ENCODE peak calls at places on chromosomes 3 and 15, in six cellular contexts. I is CD8-positive, alpha-beta memory T cell; P is A549; H is lung; R is stomach; U is neuronal stem cell. K is an unnamed sample.

GRCh38 chr15:63735449-63735848 is 98.3 kb downstream of the HERC1 start:
- DNase-seq in I (no peak), P (no peak), H (no peak), R (no peak), U (no peak), K (no peak)

GRCh38 chr3:165903885-165904284 is 66.7 kb upstream of the BCHE start:
- DNase-seq in I (no peak), P (no peak), H (no peak), R (no peak), U (no peak), K (no peak)

GRCh38 chr15:23866832-23867231 is 179.7 kb upstream of the NDN start:
- DNase-seq in I (no peak), P (peak), H (no peak), R (no peak), U (peak), K (peak)

GRCh38 chr15:50750227-50750597 is 15.3 kb downstream of the SPPL2A start:
- DNase-seq in I (no peak), P (no peak), H (no peak), R (no peak), U (no peak), K (no peak)

GRCh38 chr15:80769471-80770355 is 9.5 kb upstream of the CEMIP start:
- DNase-seq in I (no peak), P (no peak), H (no peak), R (no peak), U (no peak), K (no peak)

GRCh38 chr3:45987368-45988099 is 8.1 kb downstream of the FYCO1 start:
- DNase-seq in I (no peak), P (no peak), H (no peak), R (no peak), U (no peak), K (peak)

GRCh38 chr3:83559082-83559481 is 1399.7 kb upstream of the CADM2 start:
- DNase-seq in I (no peak), P (no peak), H (no peak), R (no peak), U (no peak), K (no peak)

GRCh38 chr15:68578960-68579935 is at the start of gene CORO2B:
- DNase-seq in I (no peak), P (peak), H (no peak), R (no peak), U (no peak), K (no peak)

GRCh38 chr15:33699691-33700447 is 268.4 kb upstream of the CHRM5 start:
- DNase-seq in I (no peak), P (no peak), H (no peak), R (no peak), U (no peak), K (no peak)

GRCh38 chr3:189908646-189909045 is 212.1 kb downstream of the P3H2 start:
- DNase-seq in I (no peak), P (no peak), H (no peak), R (no peak), U (no peak), K (no peak)

DNA sequence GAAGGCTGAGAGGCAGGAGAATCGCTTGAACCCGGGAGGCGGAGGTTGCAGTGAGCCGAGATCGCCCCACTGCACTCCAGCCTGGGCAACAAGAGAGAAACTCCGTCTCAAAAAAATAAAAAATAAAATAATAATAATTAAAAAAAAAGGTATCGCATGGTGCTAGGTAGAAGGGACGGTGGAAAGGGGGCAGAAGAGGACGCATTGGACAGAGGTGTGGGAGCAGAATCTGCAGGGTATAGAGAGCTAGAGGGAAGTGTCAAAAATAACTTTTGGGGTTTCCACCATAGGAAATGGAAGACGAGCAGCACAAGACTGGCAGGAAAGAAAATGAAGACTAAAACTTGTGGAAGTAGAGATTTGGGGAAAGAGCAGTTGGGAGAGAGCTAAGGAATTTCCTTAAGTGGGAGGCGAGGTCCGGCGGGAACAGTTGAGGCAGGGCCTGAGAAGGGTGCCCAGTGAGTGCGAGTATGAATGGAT is 604 bp upstream of the MKRN2 start:
- DNase-seq in I (peak), P (no peak), H (no peak), R (no peak), U (no peak), K (no peak)
- H3K4me3 ChIP-seq in I (peak), P (peak), H (peak), R (peak), U (peak), K (peak)

GRCh38 chr3:84904819-84905555 is 53.8 kb upstream of the CADM2 start:
- DNase-seq in I (no peak), P (no peak), H (no peak), R (no peak), U (no peak), K (no peak)
- H3K4me3 ChIP-seq in I (no peak), P (no peak), H (no peak), R (no peak), U (peak), K (no peak)

DNA sequence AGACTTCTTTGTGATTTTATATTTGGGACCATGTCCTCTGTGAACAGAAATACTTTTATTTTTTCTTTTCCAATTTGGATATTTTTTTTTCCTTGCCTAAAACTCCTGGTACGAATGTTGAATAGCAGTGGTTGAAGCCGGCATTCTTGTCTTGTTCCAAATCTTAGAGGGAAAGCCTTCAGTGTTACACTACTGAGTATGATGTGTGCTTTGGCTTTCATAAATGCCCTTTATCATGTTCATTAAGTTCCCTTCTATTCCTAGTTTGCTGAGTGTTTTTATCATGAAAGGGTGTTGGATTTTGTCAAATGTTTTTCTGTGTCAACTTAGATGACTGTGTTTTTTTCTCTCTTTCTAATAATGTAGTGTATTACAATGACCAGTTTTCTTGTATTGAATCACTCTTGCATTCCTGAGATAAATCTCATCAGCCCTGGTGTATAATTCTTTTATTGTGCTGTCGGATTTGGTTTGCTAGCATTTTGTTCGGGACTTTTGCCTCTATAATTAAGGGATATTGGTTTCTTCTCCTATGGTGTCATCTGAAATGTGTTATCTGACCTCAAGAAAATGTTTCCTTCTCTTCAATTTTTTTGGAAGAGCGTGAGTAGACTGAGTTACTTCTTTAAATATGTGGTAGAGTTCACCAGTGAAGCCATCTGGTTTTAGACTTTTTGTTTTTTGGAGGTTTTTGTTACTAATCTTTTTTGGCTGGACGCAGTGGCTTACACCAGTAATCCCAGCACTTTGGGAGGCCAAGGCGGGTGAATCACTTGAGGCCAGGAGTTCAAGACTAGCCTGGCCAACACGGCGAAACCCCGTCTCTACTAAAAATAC is 33.3 kb downstream of the MAP1A start:
- DNase-seq in I (no peak), P (no peak), H (no peak), R (no peak), U (no peak), K (no peak)
- H3K4me3 ChIP-seq in I (no peak), P (no peak), H (no peak), R (no peak), U (no peak), K (no peak)

GRCh38 chr3:149384911-149385321 is 7.5 kb upstream of the TM4SF1 start:
- DNase-seq in I (no peak), P (no peak), H (no peak), R (no peak), U (no peak), K (no peak)
- H3K4me3 ChIP-seq in I (no peak), P (no peak), H (no peak), R (no peak), U (no peak), K (no peak)

DNA sequence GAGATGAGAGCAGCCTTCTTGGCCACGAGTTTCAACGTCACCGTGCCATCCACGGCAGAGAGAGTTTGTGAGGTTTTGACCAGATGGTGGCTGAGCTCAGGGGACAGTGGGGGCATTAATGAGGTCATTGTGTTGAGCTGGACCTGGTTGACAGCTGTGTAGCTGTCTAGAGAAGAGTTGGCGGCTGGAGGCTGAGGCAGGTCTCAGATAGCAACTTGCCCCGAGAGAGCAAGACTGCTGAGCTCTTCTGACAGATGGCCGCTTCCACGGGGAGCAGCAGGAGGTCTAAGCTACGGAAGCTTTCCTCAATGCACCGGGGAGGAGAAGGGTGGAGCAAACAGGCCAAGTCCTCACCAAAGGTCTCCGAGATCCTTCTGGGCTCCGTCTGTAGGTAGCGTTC is 44.8 kb upstream of the EIF5A2 start:
- DNase-seq in I (no peak), P (no peak), H (no peak), R (no peak), U (no peak), K (no peak)
- H3K4me3 ChIP-seq in I (no peak), P (no peak), H (no peak), R (no peak), U (no peak), K (no peak)

GRCh38 chr3:33663042-33663441 is 55.0 kb downstream of the CLASP2 start:
- DNase-seq in I (no peak), P (no peak), H (no peak), R (no peak), U (no peak), K (no peak)
- H3K4me3 ChIP-seq in I (no peak), P (no peak), H (no peak), R (no peak), U (no peak), K (no peak)